ENCODE peak calls at places on chromosomes 4 and X, in four cellular contexts. G, X, P and I are unnamed samples. For H3K27me3, the result is how much of the 10 kb centered on the place peaks cover.

GRCh38 chr4:113077611-113078010 is 28.2 kb downstream of the ANK2 start:
- DNase-seq in X (peak), P (no peak), G (no peak), I (no peak)

GRCh38 chr4:101707596-101707995 is 82.9 kb upstream of the BANK1 start:
- DNase-seq in P (no peak), G (no peak), X (no peak), I (no peak)

GRCh38 chr4:83535520-83535944 is 376 bp upstream of the GPAT3 start:
- DNase-seq in P (peak), X (peak), G (peak), I (peak)

GRCh38 chr4:42710329-42710728 is 53.4 kb upstream of the ATP8A1 start:
- DNase-seq in X (peak), P (no peak), G (no peak), I (no peak)

GRCh38 chr4:3322059-3322550 is 29.3 kb downstream of the RGS12 start:
- DNase-seq in G (no peak), X (peak), P (peak), I (peak)

GRCh38 chr4:179292443-179292842 is 1850.2 kb upstream of the AGA start:
- DNase-seq in X (no peak), P (no peak), G (no peak), I (no peak)

GRCh38 chr4:144403903-144404302 is 242.1 kb upstream of the HHIP start:
- DNase-seq in X (no peak), P (no peak), G (no peak), I (no peak)

GRCh38 chr4:77273412-77273811 is 116.4 kb downstream of the CCNG2 start:
- DNase-seq in P (no peak), G (no peak), X (no peak), I (no peak)

GRCh38 chrX:153649178-153649914 is 2.3 kb downstream of the DUSP9 start:
- DNase-seq in P (peak), X (peak), G (peak), I (peak)

GRCh38 chrX:116267511-116268040 is 97.0 kb downstream of the AGTR2 start:
- DNase-seq in G (no peak), P (no peak), X (no peak), I (no peak)

GRCh38 chr4:3422241-3422801 is 19.4 kb upstream of the HGFAC start:
- DNase-seq in G (no peak), X (no peak), P (no peak), I (no peak)

GRCh38 chr4:7817877-7818675 is 121.6 kb downstream of the AFAP1 start:
- DNase-seq in P (no peak), G (no peak), X (no peak), I (no peak)

GRCh38 chrX:134171661-134172587 is 65.1 kb upstream of the CCDC160 start:
- DNase-seq in X (peak), P (peak), G (no peak), I (peak)

GRCh38 chrX:134174273-134174660 is 62.7 kb upstream of the CCDC160 start:
- DNase-seq in G (no peak), X (peak), P (no peak), I (peak)

GRCh38 chrX:134174859-134175258 is 62.1 kb upstream of the CCDC160 start:
- DNase-seq in G (no peak), P (peak), X (peak), I (peak)

GRCh38 chrX:134172588-134173259 is 64.3 kb upstream of the CCDC160 start:
- DNase-seq in P (peak), X (peak), G (peak), I (peak)

DNA sequence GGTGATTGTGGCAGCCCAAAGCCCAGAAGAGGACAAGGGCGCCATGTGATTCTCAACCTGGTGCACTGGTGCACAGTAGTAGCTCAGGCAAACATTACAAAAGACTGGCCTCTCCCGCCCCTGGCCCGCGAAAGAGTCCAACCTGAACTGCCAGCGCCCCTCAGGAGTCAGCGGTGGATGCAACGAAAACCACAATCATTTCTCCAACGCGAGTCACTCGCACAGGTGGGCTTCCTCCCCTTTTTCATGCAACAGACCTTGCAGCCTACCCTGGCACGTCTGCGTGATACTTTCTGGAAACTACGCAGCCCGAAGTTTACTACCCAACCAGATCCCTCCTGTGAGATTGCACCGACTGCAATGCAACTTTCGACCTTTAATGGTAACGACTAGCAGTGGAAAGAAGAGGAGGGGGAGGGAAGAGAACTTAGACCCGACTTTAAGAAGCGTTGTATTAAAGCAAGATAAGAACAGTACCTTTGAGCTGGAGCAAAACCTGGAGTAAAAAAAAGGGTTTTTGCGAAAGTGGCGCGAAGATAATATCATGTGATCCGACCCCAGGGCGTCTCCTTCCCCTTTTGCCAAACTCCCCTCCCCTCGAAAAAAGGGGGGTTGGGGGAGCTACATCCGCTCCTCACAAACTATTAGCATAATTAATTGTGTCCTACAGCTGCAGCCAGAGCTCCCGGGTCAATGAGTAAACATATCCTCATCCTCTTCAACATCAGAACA is 63.3 kb upstream of the CCDC160 start:
- DNase-seq in X (peak), G (no peak), P (peak), I (peak)
- H3K27me3 ChIP-seq in X (under half), G (under half), P (under half), I (under half)

GRCh38 chrX:96405842-96406241 is 278.8 kb upstream of the DIAPH2 start:
- DNase-seq in G (no peak), P (no peak), X (no peak), I (peak)
- H3K4me3 ChIP-seq in G (no peak), P (no peak), X (no peak), I (no peak)

GRCh38 chr4:95549246-95550138 is 719 bp upstream of the UNC5C start:
- DNase-seq in G (peak), P (peak), X (peak), I (peak)

GRCh38 chr4:95550566-95550965 is 1.8 kb upstream of the UNC5C start:
- DNase-seq in G (no peak), X (no peak), P (no peak), I (no peak)

GRCh38 chr4:95552942-95553550 is 4.3 kb upstream of the UNC5C start:
- DNase-seq in X (no peak), P (no peak), G (no peak), I (no peak)

GRCh38 chr4:95548738-95549245 is at the start of gene UNC5C:
- DNase-seq in G (peak), P (peak), X (peak), I (peak)

DNA sequence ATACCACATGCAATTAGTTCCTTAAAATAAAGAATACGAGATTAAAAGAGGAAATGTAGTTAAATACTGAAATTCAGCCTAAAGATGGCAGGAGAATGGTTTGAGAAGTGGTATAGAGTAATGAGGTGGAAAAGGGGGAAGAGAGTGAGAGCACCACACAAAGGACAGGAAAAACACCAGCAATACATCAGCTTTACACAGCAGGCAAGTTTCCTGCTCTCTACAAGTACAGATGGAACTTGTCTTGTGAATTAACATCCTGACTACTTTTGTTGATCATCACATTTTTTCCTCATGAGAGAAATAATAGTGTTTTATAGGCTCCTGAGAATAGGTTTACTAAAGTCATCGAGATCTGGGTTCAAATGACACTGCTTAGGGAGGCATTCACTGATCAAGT is 2.9 kb upstream of the UNC5C start:
- DNase-seq in X (no peak), G (no peak), P (no peak), I (no peak)
- H3K27me3 ChIP-seq in X (half or more), G (under half), P (under half), I (under half)

GRCh38 chr4:37243061-37243460 is 1.5 kb upstream of the NWD2 start:
- DNase-seq in P (peak), X (peak), G (no peak), I (peak)

GRCh38 chr4:37246891-37247290 is 2.3 kb downstream of the NWD2 start:
- DNase-seq in G (no peak), P (no peak), X (no peak), I (no peak)

GRCh38 chr4:37245391-37245954 is 930 bp downstream of the NWD2 start:
- DNase-seq in X (peak), P (peak), G (no peak), I (peak)

GRCh38 chr4:37243722-37244582 is 591 bp upstream of the NWD2 start:
- DNase-seq in G (no peak), P (peak), X (peak), I (peak)

DNA sequence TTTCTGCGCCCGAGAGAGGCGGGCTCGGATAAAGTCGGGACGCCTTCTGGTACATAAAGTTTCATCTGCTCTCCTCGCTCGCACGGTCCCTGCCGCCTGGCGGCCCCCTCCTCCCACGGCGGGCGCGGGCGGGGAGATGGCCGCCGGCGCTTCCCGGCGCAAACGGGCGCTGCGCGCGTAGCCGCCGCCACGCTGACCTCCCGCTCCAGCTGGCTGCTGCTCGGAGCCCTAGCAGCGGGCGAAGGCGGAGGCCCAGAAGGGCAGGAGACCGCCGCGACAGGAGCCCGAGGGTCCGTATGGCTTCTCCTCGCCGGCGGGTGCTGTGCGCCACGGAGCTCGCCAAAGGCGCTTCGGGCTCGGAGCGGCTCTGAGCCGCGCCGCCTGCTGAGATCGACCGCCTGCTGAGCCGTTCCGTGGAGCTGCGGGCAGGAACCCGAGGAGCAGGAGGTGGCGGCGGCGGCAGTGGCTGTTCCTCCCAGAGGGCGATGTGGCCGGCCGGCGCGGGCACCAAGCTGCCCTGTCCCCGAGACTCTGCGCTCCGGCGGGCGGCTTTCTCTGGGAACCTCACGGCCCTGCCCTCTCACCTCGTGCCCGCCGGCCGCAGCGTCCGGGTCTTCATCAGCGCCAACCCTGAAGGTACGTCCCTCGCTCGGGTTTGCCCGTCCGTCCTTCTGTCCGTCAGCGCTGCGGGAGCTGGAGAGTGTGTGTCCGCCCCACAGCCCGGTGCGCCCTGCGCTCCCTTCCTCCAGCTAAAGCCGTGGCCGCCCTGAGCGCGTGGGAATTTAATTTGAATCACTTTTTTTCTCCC is at the start of gene NWD2:
- DNase-seq in G (no peak), P (peak), X (peak), I (peak)
- H3K4me3 ChIP-seq in G (no peak), P (peak), X (peak), I (peak)

DNA sequence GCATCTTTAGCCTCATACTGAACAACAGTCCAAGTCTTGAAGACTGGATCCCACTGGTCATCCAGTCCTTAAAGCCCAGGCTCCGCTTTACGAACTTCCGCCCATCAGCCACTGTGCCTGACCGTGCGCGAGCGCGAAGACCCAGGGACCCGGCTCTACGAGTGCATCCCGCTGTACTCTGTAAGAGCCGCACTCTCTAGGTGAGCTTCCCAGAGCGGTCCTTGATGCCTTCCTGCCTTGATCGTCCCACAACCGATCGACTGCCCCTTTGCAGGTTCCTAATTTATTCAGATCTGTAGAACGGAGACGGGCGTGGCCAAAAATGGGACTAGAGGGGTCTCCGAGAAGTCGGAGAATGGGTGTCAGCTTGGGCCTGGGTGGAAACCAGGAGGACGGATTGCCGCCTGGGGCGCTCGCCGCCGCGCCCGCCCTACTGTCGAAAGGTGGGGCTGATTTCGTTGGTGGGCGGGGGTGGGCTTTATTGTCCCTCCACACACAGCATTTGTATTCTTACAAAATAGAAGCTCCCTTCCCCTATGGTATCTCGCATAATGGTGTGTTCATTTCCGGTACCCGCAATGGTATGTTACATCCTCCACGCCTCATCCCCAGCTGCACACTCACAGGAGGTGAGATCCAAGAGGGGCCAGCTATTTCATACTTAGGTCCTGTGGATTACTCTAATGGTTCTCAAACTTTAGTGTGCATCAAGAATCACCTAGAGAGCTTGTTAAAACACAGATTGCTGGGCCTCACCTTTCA is 42.3 kb upstream of the FAM156A start:
- DNase-seq in X (no peak), G (no peak), P (no peak), I (no peak)
- H3K27me3 ChIP-seq in X (under half), G (under half), P (under half), I (under half)

DNA sequence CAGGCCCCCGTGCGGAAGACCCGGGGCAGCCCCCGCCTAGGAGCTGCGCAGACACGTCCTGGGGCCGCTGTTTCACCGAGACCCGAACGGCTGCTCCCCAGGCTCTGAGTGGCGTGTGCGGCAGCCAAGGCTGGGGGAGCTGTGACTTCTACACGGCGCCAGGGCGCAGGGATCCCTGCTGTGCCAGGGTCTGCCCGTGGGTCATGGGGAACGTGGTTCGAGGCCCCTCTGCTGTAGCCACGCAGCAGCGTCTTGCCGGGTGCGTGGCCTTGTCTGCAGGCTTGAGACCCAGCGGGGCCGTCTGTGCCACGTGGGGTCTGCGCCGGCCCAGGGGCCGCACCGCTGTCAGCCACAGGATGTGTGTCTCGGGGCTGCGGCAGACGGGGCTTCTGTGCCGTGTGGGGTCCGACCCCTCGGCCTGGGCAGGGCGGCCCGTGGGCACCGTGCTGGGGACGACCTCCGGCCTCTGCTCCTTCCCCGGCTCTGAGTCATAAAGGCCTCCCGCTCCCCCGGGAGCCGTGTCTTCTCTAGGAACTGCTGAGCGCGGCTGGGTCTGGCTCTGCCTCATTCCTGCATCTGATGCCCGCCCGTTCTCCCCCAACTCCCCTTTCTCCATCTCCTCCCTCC is 12.7 kb upstream of the GTPBP6 start:
- DNase-seq in G (no peak), P (peak), X (peak), I (peak)
- H3K4me3 ChIP-seq in G (no peak), P (no peak), X (peak), I (peak)

GRCh38 chr4:175806741-175807140 is 5.3 kb downstream of the GPM6A start:
- DNase-seq in P (no peak), X (no peak), G (no peak), I (no peak)
- H3K27me3 ChIP-seq in P (under half), X (under half), G (under half), I (under half)

GRCh38 chr4:86640469-86640868 is 46.4 kb downstream of the PTPN13 start:
- DNase-seq in P (no peak), X (no peak), G (no peak), I (no peak)

GRCh38 chr4:86641516-86642090 is 47.5 kb downstream of the PTPN13 start:
- DNase-seq in X (no peak), P (no peak), G (no peak), I (no peak)

GRCh38 chr4:86644892-86645291 is 50.8 kb downstream of the PTPN13 start:
- DNase-seq in P (no peak), G (no peak), X (no peak), I (no peak)
- H3K4me3 ChIP-seq in P (no peak), G (no peak), X (no peak), I (no peak)